ENCODE peak calls at places on chromosomes 3 and 15, in six cellular contexts. A, F, J, L, G and M are unnamed samples.

GRCh38 chr15:95304116-95304873 is 1026.2 kb upstream of the NR2F2 start:
- DNase-seq in F (no peak), A (no peak), G (no peak), J (no peak), L (no peak), M (no peak)

GRCh38 chr3:141663993-141664392 is 74.1 kb upstream of the RNF7 start:
- DNase-seq in J (no peak), F (no peak), A (no peak), L (no peak), G (no peak), M (no peak)

GRCh38 chr3:4410174-4410573 is 56.9 kb downstream of the SUMF1 start:
- DNase-seq in L (no peak), F (no peak), A (no peak), J (no peak), G (no peak), M (no peak)

GRCh38 chr3:46664188-46664970 is 29.1 kb downstream of the ALS2CL start:
- DNase-seq in A (no peak), G (no peak), L (no peak), J (no peak), F (no peak), M (no peak)

GRCh38 chr15:62147149-62148013 is 17.7 kb downstream of the C2CD4B start:
- DNase-seq in A (no peak), G (no peak), L (no peak), J (no peak), F (no peak), M (no peak)

GRCh38 chr3:130300888-130301287 is 44.6 kb upstream of the COL6A5 start:
- DNase-seq in A (no peak), F (no peak), L (no peak), J (no peak), G (no peak), M (no peak)

GRCh38 chr3:181699171-181699903 is 12.4 kb upstream of the SOX2 start:
- DNase-seq in A (no peak), L (no peak), F (no peak), J (peak; percentile 34), G (no peak), M (no peak)

GRCh38 chr3:146277953-146278631 is 27.2 kb upstream of the PLSCR4 start:
- DNase-seq in A (no peak), F (no peak), G (no peak), L (no peak), J (peak; percentile 93), M (no peak)

GRCh38 chr15:55389276-55389631 is 18.9 kb downstream of the CCPG1 start:
- DNase-seq in J (peak; percentile 36), A (no peak), F (no peak), G (peak; percentile 67), L (no peak), M (no peak)

GRCh38 chr15:67196672-67197363 is 57.6 kb downstream of the AAGAB start:
- DNase-seq in L (no peak), A (no peak), G (no peak), J (peak; percentile 96), F (no peak), M (no peak)

GRCh38 chr3:56700136-56700535 is 17.1 kb upstream of the TASOR start:
- DNase-seq in G (no peak), F (no peak), L (no peak), A (no peak), J (no peak), M (no peak)

GRCh38 chr15:45948226-45948625 is 313.4 kb downstream of the SQOR start:
- DNase-seq in F (no peak), L (no peak), J (no peak), A (no peak), G (no peak), M (no peak)

GRCh38 chr15:31326729-31327673 is at the start of gene KLF13:
- DNase-seq in F (peak; percentile 51), A (no peak), G (no peak), L (peak; percentile 86), J (no peak), M (no peak)

GRCh38 chr3:123511726-123512125 is 62.8 kb upstream of the ADCY5 start:
- DNase-seq in J (no peak), G (no peak), L (no peak), F (no peak), A (no peak), M (no peak)

GRCh38 chr3:131232711-131233267 is 148.8 kb upstream of the NUDT16 start:
- DNase-seq in L (no peak), J (no peak), F (no peak), A (no peak), G (no peak), M (no peak)

GRCh38 chr3:16417945-16418739 is 95.4 kb downstream of the RFTN1 start:
- DNase-seq in F (no peak), A (no peak), J (no peak), G (no peak), L (no peak), M (no peak)

GRCh38 chr3:64377942-64378341 is 152.7 kb upstream of the PRICKLE2 start:
- DNase-seq in L (no peak), A (no peak), G (no peak), J (no peak), F (no peak), M (no peak)

GRCh38 chr3:148211725-148212124 is 486.0 kb upstream of the AGTR1 start:
- DNase-seq in J (peak; percentile 43), A (no peak), F (no peak), G (no peak), L (no peak), M (no peak)

GRCh38 chr3:5389057-5389456 is 201.6 kb downstream of the EDEM1 start:
- DNase-seq in F (no peak), G (no peak), A (no peak), L (no peak), J (no peak), M (no peak)

GRCh38 chr15:75089781-75090734 is 66.7 kb downstream of the PPCDC start:
- DNase-seq in G (no peak), L (no peak), J (no peak), F (no peak), A (no peak), M (no peak)

GRCh38 chr15:36924076-36924475 is 176.3 kb downstream of the MEIS2 start:
- DNase-seq in G (no peak), J (no peak), A (no peak), L (no peak), F (no peak), M (no peak)

GRCh38 chr3:58333206-58334012 is 717 bp downstream of the PXK start:
- DNase-seq in J (no peak), L (peak; percentile 53), F (no peak), A (peak; percentile 42), G (no peak), M (no peak)

GRCh38 chr3:190361791-190362190 is 26.2 kb upstream of the CLDN16 start:
- DNase-seq in A (no peak), G (no peak), F (no peak), J (no peak), L (no peak), M (no peak)

DNA sequence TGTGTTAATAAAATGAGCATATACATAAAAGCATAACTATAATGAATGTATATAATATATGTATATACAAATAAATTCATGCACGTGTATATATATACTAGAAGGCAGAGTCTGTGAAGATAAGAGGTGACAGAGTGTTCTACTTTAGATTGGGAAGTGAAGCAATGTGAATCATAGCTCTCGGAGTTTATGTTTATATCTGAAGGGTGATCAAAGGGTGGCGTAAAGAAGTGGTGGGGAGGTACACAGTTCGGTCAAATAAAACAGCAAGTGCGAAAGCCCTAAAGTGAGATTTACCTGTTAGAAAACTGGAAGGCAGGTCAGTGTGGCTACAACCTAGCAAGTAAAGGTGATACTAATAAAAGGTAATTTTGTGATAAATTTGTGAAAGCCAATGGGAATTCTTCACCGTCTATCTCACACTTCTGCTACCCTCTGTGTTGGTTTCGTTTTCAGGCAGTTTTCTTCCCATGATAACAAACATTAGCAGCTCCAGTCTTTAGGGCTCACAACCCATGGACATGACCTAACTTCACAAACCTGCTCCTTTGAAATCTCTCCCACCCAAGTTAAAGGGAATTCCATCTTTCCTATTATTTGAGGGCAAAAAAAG is 46.7 kb upstream of the BCHE start:
- DNase-seq in A (no peak), F (no peak), L (no peak), G (no peak), J (no peak), M (no peak)
- TF ChIP-seq CTCF in A (no peak), F (no peak), L (no peak), G (no peak), J (no peak), M (no peak)

DNA sequence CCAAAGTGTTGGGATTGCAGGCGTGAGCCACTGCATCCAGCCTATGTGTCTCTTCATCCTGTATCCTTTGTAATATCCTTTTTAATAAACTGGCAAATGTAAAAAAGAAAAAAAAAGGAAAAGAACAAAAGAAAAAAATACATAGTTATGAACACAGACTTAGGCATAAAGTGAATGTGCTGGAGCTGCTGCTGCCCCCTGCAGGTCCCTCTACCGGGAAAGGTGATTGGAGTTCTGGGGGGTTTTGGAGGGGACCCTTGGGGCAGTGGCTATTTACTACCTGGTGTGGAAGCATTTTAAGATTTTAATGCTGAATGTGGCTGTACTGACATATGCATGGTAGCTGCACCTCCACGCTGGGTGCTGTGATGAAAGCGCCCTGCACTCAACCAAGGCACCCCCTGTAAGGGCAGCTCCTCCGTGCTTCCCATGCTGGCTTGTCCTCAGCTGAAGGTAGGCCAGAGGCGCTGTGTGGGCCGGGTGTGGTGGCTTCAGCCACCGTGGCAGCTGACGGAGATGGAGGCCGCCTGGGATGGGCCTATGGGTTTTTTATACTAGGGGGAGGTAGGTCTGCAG is 49.9 kb downstream of the RPLP1 start:
- DNase-seq in G (no peak), A (no peak), L (peak; percentile 34), F (no peak), J (no peak), M (no peak)
- TF ChIP-seq CTCF in G (peak; percentile 28), A (no peak), L (no peak), F (peak; percentile 16), J (no peak), M (peak; percentile 16)

DNA sequence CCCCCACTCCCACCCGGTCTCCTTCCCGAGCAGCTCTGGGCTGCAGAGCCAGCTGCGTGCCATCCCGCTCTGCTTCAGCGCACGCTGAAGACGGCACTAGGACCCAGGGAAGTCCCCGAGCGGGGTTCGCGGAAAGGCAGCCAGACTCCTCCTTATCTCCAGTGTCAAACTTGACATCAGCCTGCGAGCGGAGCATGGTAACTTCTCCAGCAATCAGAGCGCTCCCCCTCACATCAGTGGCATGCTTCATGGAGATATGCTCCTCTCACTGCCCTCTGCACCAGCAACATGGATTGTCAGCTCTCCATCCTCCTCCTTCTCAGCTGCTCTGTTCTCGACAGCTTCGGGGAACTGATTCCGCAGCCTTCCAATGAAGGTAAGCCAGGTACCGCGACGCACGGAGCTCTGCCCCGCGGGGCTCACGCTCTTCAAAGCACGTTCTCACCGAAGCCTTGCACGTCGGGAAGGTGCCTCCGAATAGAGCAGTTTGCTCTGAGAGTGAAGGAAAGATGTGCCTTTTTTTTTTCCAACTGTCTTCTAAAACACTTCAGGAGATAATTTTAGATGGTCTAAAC is at the start of gene EPHA3:
- DNase-seq in G (no peak), J (peak; percentile 74), F (no peak), L (peak; percentile 49), A (peak; percentile 33), M (peak; percentile 73)
- TF ChIP-seq CTCF in G (no peak), J (no peak), F (no peak), L (no peak), A (no peak), M (no peak)

GRCh38 chr15:42920281-42921048 is at the start of gene TTBK2:
- DNase-seq in G (peak; percentile 95), F (peak; percentile 97), L (peak; percentile 98), J (peak; percentile 95), A (peak; percentile 88), M (peak; percentile 98)
- TF ChIP-seq CTCF in G (no peak), F (no peak), L (no peak), J (no peak), A (no peak), M (no peak)

GRCh38 chr3:13873818-13874217 is 6.1 kb downstream of the WNT7A start:
- DNase-seq in G (no peak), J (no peak), L (no peak), F (no peak), A (no peak), M (no peak)
- TF ChIP-seq CTCF in G (no peak), J (no peak), L (no peak), F (no peak), A (no peak), M (no peak)